ENCODE peak calls at places on chromosomes 4 and X, in four cellular contexts. One of them, this sample, is unnamed.
A peak's percentile ranks its signal among the peaks of the same experiment; 100 is the strongest.

GRCh38 chrX:40085714-40086113 is 12.0 kb downstream of the BCOR start:
- DNase-seq in endothelial cell: no peak
- DNase-seq in endodermal cell: peak; percentile 59
- DNase-seq in lower lobe of right lung: no peak
- DNase-seq in this sample: no peak

GRCh38 chrX:53266175-53266574 is 15.2 kb downstream of the IQSEC2 start:
- DNase-seq in lower lobe of right lung: no peak
- DNase-seq in endothelial cell: no peak
- DNase-seq in endodermal cell: no peak
- DNase-seq in this sample: no peak

GRCh38 chr4:37430718-37431416 is 186.3 kb downstream of the NWD2 start:
- DNase-seq in endodermal cell: no peak
- DNase-seq in lower lobe of right lung: no peak
- DNase-seq in endothelial cell: no peak
- DNase-seq in this sample: no peak

GRCh38 chrX:10620121-10620699 is at the start of gene MID1:
- DNase-seq in lower lobe of right lung: peak; percentile 64
- DNase-seq in endodermal cell: peak; percentile 90
- DNase-seq in endothelial cell: peak; percentile 65
- DNase-seq in this sample: peak; percentile 60

GRCh38 chr4:105895324-105895608 is at the start of gene NPNT:
- DNase-seq in endothelial cell: peak; percentile 25
- DNase-seq in lower lobe of right lung: no peak
- DNase-seq in endodermal cell: peak; percentile 79
- DNase-seq in this sample: no peak

GRCh38 chr4:67451464-67451863 is 93.8 kb downstream of the CENPC start:
- DNase-seq in lower lobe of right lung: no peak
- DNase-seq in endodermal cell: no peak
- DNase-seq in endothelial cell: no peak
- DNase-seq in this sample: no peak

GRCh38 chr4:26343041-26343403 is 22.2 kb downstream of the RBPJ start:
- DNase-seq in lower lobe of right lung: no peak
- DNase-seq in endothelial cell: no peak
- DNase-seq in endodermal cell: no peak
- DNase-seq in this sample: no peak

GRCh38 chr4:159018062-159018629 is 84.7 kb upstream of the RAPGEF2 start:
- DNase-seq in lower lobe of right lung: no peak
- DNase-seq in endodermal cell: no peak
- DNase-seq in endothelial cell: no peak
- DNase-seq in this sample: no peak

GRCh38 chrX:101750744-101751143 is 91.1 kb upstream of the ARMCX2 start:
- DNase-seq in endothelial cell: no peak
- DNase-seq in endodermal cell: no peak
- DNase-seq in lower lobe of right lung: no peak
- DNase-seq in this sample: no peak

GRCh38 chr4:153649572-153649991 is 34.5 kb upstream of the TLR2 start:
- DNase-seq in endodermal cell: no peak
- DNase-seq in lower lobe of right lung: no peak
- DNase-seq in endothelial cell: no peak
- DNase-seq in this sample: no peak

GRCh38 chrX:44971674-44972073 is 98.7 kb downstream of the KDM6A start:
- DNase-seq in lower lobe of right lung: no peak
- DNase-seq in endothelial cell: no peak
- DNase-seq in endodermal cell: no peak
- DNase-seq in this sample: no peak

GRCh38 chr4:2789801-2790582 is 2.9 kb upstream of the SH3BP2 start:
- DNase-seq in lower lobe of right lung: peak; percentile 41
- DNase-seq in endothelial cell: peak; percentile 6
- DNase-seq in endodermal cell: peak; percentile 50
- DNase-seq in this sample: no peak

GRCh38 chrX:11143931-11144678 is 33.0 kb downstream of the HCCS start:
- DNase-seq in endothelial cell: peak; percentile 57
- DNase-seq in endodermal cell: peak; percentile 77
- DNase-seq in lower lobe of right lung: no peak
- DNase-seq in this sample: peak; percentile 51

GRCh38 chr4:180828455-180829018 is 1414.7 kb upstream of the TENM3 start:
- DNase-seq in lower lobe of right lung: no peak
- DNase-seq in endodermal cell: peak; percentile 48
- DNase-seq in endothelial cell: peak; percentile 38
- DNase-seq in this sample: no peak

GRCh38 chrX:71629467-71629866 is 11.2 kb upstream of the CXCR3 start:
- DNase-seq in lower lobe of right lung: no peak
- DNase-seq in endodermal cell: no peak
- DNase-seq in endothelial cell: no peak
- DNase-seq in this sample: no peak

GRCh38 chrX:84168095-84168494 is 19.9 kb downstream of the RPS6KA6 start:
- DNase-seq in lower lobe of right lung: no peak
- DNase-seq in endothelial cell: no peak
- DNase-seq in endodermal cell: no peak
- DNase-seq in this sample: no peak

GRCh38 chrX:135434258-135435138 is 12.8 kb downstream of the SMIM10L2A start:
- DNase-seq in lower lobe of right lung: no peak
- DNase-seq in endothelial cell: no peak
- DNase-seq in endodermal cell: no peak
- DNase-seq in this sample: no peak

GRCh38 chr4:2936773-2937145 is 26.4 kb downstream of the NOP14 start:
- DNase-seq in lower lobe of right lung: no peak
- DNase-seq in endodermal cell: no peak
- DNase-seq in endothelial cell: no peak
- DNase-seq in this sample: no peak

GRCh38 chr4:95637047-95637600 is 88.4 kb upstream of the UNC5C start:
- DNase-seq in endothelial cell: peak; percentile 28
- DNase-seq in lower lobe of right lung: no peak
- DNase-seq in endodermal cell: no peak
- DNase-seq in this sample: no peak

This sample was measured in H1.